ENCODE peak calls at places on chromosomes 1 and 21, in eight cellular contexts. Y, W, B, L, M, X, K and R are unnamed samples.

GRCh38 chr21:16775056-16775455 is 737.8 kb upstream of the CXADR start:
- DNase-seq in Y (no peak), W (no peak), B (no peak), L (no peak), M (no peak), X (no peak), K (no peak), R (no peak)

GRCh38 chr1:29426701-29427279 is 190.5 kb downstream of the PTPRU start:
- DNase-seq in Y (no peak), W (no peak), B (no peak), L (no peak), M (no peak), X (no peak), K (no peak), R (no peak)

GRCh38 chr1:21524686-21525339 is 15.6 kb downstream of the ALPL start:
- DNase-seq in Y (no peak), W (no peak), B (no peak), L (peak), M (no peak), X (no peak), K (no peak), R (no peak)

GRCh38 chr1:151326619-151327222 is 495 bp downstream of the PI4KB start:
- DNase-seq in Y (peak), W (peak), B (peak), L (peak), M (peak), X (no peak), K (no peak), R (no peak)

GRCh38 chr1:197178998-197179397 is 32.5 kb upstream of the ASPM start:
- DNase-seq in Y (peak), W (no peak), B (no peak), L (no peak), M (peak), X (no peak), K (no peak), R (peak)

GRCh38 chr1:109565241-109565640 is 16.8 kb downstream of the GNAI3 start:
- DNase-seq in Y (no peak), W (no peak), B (no peak), L (no peak), M (no peak), X (no peak), K (no peak), R (no peak)

GRCh38 chr1:59412705-59413326 is 115.9 kb downstream of the FGGY start:
- DNase-seq in Y (no peak), W (no peak), B (no peak), L (no peak), M (no peak), X (no peak), K (no peak), R (peak)

GRCh38 chr1:108049083-108049819 is 84.3 kb upstream of the VAV3 start:
- DNase-seq in Y (peak), W (no peak), B (peak), L (peak), M (peak), X (no peak), K (no peak), R (peak)

GRCh38 chr1:173255214-173255813 is 48.2 kb upstream of the TNFSF4 start:
- DNase-seq in Y (peak), W (no peak), B (peak), L (no peak), M (peak), X (no peak), K (no peak), R (peak)

GRCh38 chr1:19495000-19495656 is 9.8 kb upstream of the CAPZB start:
- DNase-seq in Y (peak), W (no peak), B (no peak), L (no peak), M (no peak), X (no peak), K (peak), R (peak)

GRCh38 chr21:36917487-36918158 is 48.8 kb downstream of the HLCS start:
- DNase-seq in Y (peak), W (peak), B (no peak), L (no peak), M (peak), X (no peak), K (no peak), R (peak)

GRCh38 chr1:26787381-26787705 is 407 bp upstream of the PIGV start:
- DNase-seq in Y (peak), W (no peak), B (no peak), L (no peak), M (peak), X (no peak), K (no peak), R (no peak)

GRCh38 chr1:980602-981395 is 1.1 kb downstream of the PERM1 start:
- DNase-seq in Y (no peak), W (no peak), B (no peak), L (peak), M (no peak), X (no peak), K (no peak), R (no peak)

GRCh38 chr1:39657923-39658485 is 13.9 kb downstream of the NT5C1A start:
- DNase-seq in Y (peak), W (peak), B (no peak), L (peak), M (peak), X (no peak), K (peak), R (no peak)

GRCh38 chr1:29389533-29390041 is 153.3 kb downstream of the PTPRU start:
- DNase-seq in Y (no peak), W (no peak), B (no peak), L (no peak), M (no peak), X (no peak), K (no peak), R (no peak)

GRCh38 chr1:66182551-66183178 is 351.3 kb upstream of the SGIP1 start:
- DNase-seq in Y (peak), W (no peak), B (no peak), L (no peak), M (peak), X (no peak), K (no peak), R (peak)

GRCh38 chr1:51969038-51969705 is 21.3 kb downstream of the RAB3B start:
- DNase-seq in Y (peak), W (no peak), B (no peak), L (no peak), M (peak), X (no peak), K (no peak), R (peak)

GRCh38 chr1:85347908-85348307 is 71.5 kb upstream of the BCL10 start:
- DNase-seq in Y (no peak), W (no peak), B (no peak), L (no peak), M (no peak), X (no peak), K (no peak), R (no peak)

GRCh38 chr1:9320520-9321479 is 28.1 kb downstream of the SPSB1 start:
- DNase-seq in Y (no peak), W (no peak), B (no peak), L (no peak), M (no peak), X (no peak), K (no peak), R (no peak)

GRCh38 chr1:15337656-15338402 is 71.9 kb upstream of the EFHD2 start:
- DNase-seq in Y (peak), W (no peak), B (no peak), L (peak), M (peak), X (no peak), K (no peak), R (peak)

GRCh38 chr1:84619383-84620093 is 45.3 kb upstream of the CTBS start:
- DNase-seq in Y (peak), W (peak), B (no peak), L (no peak), M (peak), X (no peak), K (no peak), R (peak)

DNA sequence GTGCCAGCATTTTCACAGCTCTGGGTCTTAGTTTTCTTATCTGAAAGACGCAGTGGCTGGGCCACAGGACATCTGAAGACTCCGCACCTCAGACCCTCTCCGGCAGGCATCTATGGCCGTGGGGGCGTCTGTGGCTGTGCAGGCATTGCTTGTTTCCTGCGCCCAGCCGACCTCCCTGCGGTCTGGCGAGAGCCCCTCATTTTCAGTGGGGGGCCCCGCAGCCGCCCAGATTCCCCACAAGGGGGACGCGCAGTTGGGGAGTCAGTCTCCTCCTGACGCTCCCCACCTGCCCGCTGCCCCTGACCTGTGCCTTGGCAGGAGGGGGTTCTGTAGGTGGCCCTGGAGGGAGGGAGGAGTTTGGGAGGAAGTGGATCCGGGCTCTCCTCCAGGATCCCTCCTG is 3.5 kb upstream of the TFF1 start:
- DNase-seq in Y (no peak), W (no peak), B (no peak), L (no peak), M (no peak), X (no peak), K (no peak), R (no peak)
- TF ChIP-seq CTCF in Y (no peak), W (no peak), B (no peak), L (no peak), M (no peak), X (no peak), K (no peak), R (no peak)

DNA sequence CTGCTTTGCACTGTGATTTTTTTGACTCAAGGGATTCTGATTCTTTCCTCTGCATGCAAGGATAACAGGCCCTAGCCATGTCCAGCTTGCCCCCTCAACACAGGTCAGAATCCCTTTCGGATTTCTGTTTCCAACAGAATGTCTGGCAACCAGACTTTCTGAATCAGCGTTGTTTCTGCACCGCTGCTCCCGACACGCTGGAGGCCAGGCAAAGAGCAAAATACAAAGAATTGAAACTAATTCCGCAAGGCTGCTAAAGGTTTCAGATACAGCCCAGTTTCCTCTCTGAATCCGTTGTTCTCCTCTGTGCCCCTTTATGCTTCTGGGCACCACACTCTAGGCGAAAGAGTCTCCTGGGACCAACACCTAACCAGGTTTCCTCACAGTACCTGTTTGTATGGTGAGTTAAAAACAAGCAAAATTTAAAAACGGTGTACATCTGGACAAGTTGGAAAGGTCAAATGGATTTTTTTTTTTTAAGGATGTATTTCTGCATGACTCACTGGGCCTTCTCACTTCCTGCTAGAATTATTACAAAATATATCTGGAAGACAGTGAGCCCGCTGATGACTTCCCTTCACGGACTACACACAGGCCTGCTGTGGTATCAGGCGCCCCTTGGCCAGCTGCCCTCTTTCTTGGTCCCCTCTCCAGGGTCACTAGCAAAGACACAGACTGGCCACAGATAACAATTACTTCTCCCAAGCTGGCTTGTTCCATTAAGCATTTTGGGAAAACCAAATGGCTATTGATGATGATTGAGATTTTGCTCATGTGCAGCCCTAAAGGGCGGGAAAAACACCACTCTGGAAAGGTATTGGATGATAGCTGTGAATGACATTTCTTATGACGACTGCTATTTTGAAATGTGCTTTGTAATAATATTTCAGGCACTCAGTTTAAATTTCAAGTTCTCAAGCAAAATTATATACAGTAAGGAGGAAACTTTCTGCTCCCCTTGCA is 118.3 kb downstream of the TGFB2 start:
- DNase-seq in Y (peak), W (no peak), B (peak), L (no peak), M (peak), X (no peak), K (peak), R (peak)
- H3K4me3 ChIP-seq in Y (no peak), W (no peak), B (no peak), L (no peak), M (no peak), X (no peak), K (no peak), R (no peak)

GRCh38 chr1:42162181-42162580 is 2.4 kb downstream of the GUCA2A start:
- DNase-seq in Y (no peak), W (no peak), B (no peak), L (peak), M (no peak), X (no peak), K (no peak), R (no peak)

GRCh38 chr1:42155362-42155761 is 2.2 kb downstream of the GUCA2B start:
- DNase-seq in Y (no peak), W (no peak), B (no peak), L (no peak), M (no peak), X (no peak), K (no peak), R (no peak)

GRCh38 chr1:42154685-42155084 is 1.5 kb downstream of the GUCA2B start:
- DNase-seq in Y (no peak), W (no peak), B (no peak), L (no peak), M (no peak), X (no peak), K (no peak), R (no peak)

GRCh38 chr1:42153598-42153995 is 387 bp downstream of the GUCA2B start:
- DNase-seq in Y (no peak), W (no peak), B (no peak), L (no peak), M (no peak), X (no peak), K (no peak), R (no peak)

DNA sequence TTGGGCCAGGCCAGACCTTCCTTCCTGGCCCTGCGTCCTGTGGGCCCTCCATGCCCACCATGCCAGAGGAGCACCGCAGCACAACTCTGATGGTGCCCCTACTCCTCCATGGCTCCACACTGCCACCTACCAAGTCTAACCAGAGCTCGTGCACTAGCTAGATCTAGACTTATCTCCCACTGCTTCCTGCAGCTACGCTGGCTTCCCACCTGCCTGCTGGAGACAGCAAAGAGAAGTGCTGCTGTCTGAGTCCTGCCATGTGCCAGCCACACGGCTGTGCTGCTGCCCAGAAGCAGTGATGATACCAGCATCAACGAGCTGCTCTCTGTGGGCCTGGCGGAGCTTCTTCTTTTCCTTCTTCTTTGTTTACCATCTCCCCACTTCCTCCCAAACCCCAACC is 4.5 kb downstream of the GUCA2B start:
- DNase-seq in Y (no peak), W (no peak), B (no peak), L (no peak), M (no peak), X (no peak), K (no peak), R (no peak)
- TF ChIP-seq CTCF in Y (no peak), W (no peak), B (no peak), L (no peak), M (no peak), X (no peak), K (no peak), R (no peak)

DNA sequence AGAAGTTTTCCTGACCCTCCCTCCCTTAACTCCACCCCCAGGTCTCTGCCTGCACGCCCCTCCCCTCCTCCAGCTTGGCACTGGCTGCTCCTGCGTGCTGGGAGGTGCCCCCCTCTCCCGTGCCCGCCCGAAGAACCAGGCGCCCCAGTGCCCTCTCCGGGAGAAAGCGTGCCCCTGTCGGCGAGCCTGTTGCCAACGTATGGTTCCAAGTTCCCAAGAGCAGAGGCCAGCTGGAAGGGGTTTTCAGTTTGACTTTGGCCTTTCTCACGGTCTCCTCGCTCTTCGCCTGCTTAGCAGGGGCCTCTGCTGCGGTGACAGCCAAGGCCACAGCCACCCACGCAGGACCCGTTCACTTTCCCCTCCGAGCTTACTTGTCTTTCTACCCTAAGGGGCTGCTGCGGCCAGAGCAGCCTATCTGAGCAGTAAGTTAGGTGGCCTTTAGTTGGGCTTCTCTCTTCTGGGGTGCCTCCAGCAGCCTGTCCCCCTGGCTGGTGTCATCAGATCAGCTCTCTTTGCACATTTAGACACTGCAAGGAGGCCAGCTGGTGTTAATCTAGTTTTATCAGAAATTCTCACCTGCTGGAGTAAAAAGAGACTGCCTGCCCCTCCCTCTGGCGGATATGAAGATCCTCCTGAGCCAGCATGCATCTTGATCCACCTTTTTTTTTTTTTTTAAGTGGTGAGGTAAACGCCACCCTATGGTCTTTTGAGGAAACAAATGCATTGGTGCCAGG is 1.5 kb downstream of the STUM start:
- DNase-seq in Y (no peak), W (peak), B (no peak), L (peak), M (no peak), X (no peak), K (peak), R (no peak)
- H3K4me3 ChIP-seq in Y (no peak), W (no peak), B (peak), L (peak), M (no peak), X (peak), K (peak), R (no peak)

DNA sequence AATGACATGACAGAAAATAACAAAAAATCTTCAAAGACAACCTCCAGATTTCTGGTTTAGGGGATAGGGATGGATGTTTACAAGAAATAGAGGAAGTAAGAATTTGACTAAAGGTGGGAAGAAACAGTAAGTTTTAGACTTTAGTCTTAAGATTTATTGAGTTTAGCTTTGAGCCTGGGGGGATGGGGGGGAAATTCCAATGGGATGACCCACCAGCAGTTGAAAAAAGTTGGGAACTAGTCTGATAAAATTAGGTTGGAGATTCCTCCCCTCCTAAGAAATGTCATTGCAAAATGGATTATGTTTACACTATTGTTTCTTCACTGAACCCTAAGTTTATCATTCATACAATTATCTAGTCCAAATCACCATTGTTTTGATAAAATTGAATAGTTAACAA is 28.4 kb downstream of the WDR26 start:
- DNase-seq in Y (no peak), W (no peak), B (no peak), L (no peak), M (peak), X (no peak), K (no peak), R (no peak)
- TF ChIP-seq CTCF in Y (no peak), W (no peak), B (no peak), L (no peak), M (no peak), X (no peak), K (no peak), R (no peak)

GRCh38 chr1:153384996-153385580 is 5.8 kb downstream of the S100A8 start:
- DNase-seq in Y (no peak), W (no peak), B (no peak), L (no peak), M (no peak), X (no peak), K (no peak), R (no peak)
- H3K4me3 ChIP-seq in Y (no peak), W (no peak), B (no peak), L (no peak), M (no peak), X (no peak), K (no peak), R (no peak)

GRCh38 chr1:219812491-219813221 is 115.7 kb downstream of the SLC30A10 start:
- DNase-seq in Y (peak), W (peak), B (peak), L (no peak), M (peak), X (no peak), K (peak), R (peak)
- TF ChIP-seq CTCF in Y (peak), W (peak), B (peak), L (peak), M (peak), X (peak), K (no peak), R (peak)

DNA sequence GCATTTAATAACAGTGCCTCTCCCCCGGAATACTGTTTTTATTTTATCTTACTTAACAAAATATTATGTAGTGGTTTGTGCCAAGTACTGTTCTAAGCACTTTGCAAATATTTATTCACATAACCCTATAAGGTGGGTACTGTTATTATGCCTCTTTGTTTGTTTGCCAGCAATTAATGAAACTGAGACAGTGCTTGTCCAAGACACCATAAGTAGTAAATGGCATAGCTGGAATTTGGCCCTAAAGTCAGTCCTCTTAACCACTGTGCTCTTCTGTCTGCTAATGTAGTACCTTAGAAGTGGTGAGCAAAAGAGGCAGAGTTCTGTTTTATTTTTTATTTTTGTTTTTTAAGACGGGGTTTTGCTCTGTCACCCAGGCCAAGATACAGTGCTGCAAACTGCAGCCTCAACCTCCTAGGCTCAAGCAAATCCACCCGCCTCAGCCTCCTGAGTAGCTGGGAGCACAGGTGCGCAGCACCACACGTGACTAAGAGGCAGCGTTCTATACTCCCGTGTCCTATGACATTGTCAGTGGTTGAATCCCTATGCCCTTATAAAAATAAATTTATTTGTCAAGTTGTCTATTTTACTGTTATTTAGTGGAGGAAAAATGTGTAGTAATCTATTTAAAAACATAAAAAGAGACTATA is 165.8 kb downstream of the CLEC20A start:
- DNase-seq in Y (no peak), W (no peak), B (no peak), L (no peak), M (no peak), X (no peak), K (no peak), R (no peak)
- H3K4me3 ChIP-seq in Y (no peak), W (no peak), B (no peak), L (no peak), M (no peak), X (no peak), K (no peak), R (no peak)